ENCODE peak calls at places on chromosomes 5 and 9, in nine cellular contexts. A, E, Y, N, U, B, W, P and K are unnamed samples.

GRCh38 chr5:143569722-143570567 is 166.5 kb upstream of the NR3C1 start:
- DNase-seq in A (no peak), E (no peak), Y (no peak), N (no peak), U (no peak), B (no peak), W (no peak), P (no peak), K (peak)

GRCh38 chr5:87103616-87104287 is 163.9 kb upstream of the RASA1 start:
- DNase-seq in A (no peak), E (no peak), Y (no peak), N (peak), U (no peak), B (no peak), W (no peak), P (no peak), K (no peak)

GRCh38 chr9:12748016-12748415 is 26.8 kb upstream of the LURAP1L start:
- DNase-seq in A (no peak), E (no peak), Y (no peak), N (no peak), U (peak), B (peak), W (no peak), P (no peak), K (no peak)

GRCh38 chr9:78958887-78959286 is 612.9 kb upstream of the TLE4 start:
- DNase-seq in A (no peak), E (no peak), Y (no peak), N (no peak), U (no peak), B (no peak), W (no peak), P (no peak), K (peak)

GRCh38 chr9:12880406-12881016 is 105.7 kb downstream of the LURAP1L start:
- DNase-seq in A (peak), E (peak), Y (no peak), N (no peak), U (peak), B (peak), W (no peak), P (no peak), K (no peak)

GRCh38 chr5:67453526-67453925 is 256.9 kb upstream of the CD180 start:
- DNase-seq in A (no peak), E (peak), Y (no peak), N (no peak), U (peak), B (no peak), W (no peak), P (no peak), K (no peak)

GRCh38 chr5:35656721-35657120 is 39.1 kb downstream of the SPEF2 start:
- DNase-seq in A (no peak), E (peak), Y (no peak), N (no peak), U (peak), B (peak), W (no peak), P (peak), K (peak)

GRCh38 chr9:2255128-2255527 is 240.0 kb downstream of the SMARCA2 start:
- DNase-seq in A (no peak), E (no peak), Y (no peak), N (no peak), U (no peak), B (no peak), W (no peak), P (no peak), K (no peak)

GRCh38 chr9:75979362-75979761 is 88.9 kb downstream of the PCSK5 start:
- DNase-seq in A (no peak), E (peak), Y (peak), N (no peak), U (peak), B (peak), W (no peak), P (peak), K (no peak)

GRCh38 chr5:108620516-108620915 is 127.2 kb upstream of the FER start:
- DNase-seq in A (no peak), E (no peak), Y (no peak), N (no peak), U (no peak), B (no peak), W (no peak), P (no peak), K (no peak)

GRCh38 chr5:44332360-44332971 is 56.8 kb downstream of the FGF10 start:
- DNase-seq in A (peak), E (peak), Y (peak), N (no peak), U (peak), B (peak), W (peak), P (no peak), K (peak)

GRCh38 chr5:149643781-149644180 is 62.5 kb downstream of the ARHGEF37 start:
- DNase-seq in A (no peak), E (no peak), Y (no peak), N (no peak), U (no peak), B (no peak), W (no peak), P (no peak), K (no peak)

GRCh38 chr9:98144631-98145030 is 25.6 kb upstream of the TRIM14 start:
- DNase-seq in A (no peak), E (no peak), Y (no peak), N (no peak), U (no peak), B (no peak), W (no peak), P (no peak), K (no peak)

GRCh38 chr5:62592558-62592957 is 13.9 kb downstream of the LRRC70 start:
- DNase-seq in A (no peak), E (no peak), Y (no peak), N (no peak), U (no peak), B (no peak), W (no peak), P (no peak), K (no peak)

GRCh38 chr9:79642671-79643070 is 70.9 kb downstream of the TLE4 start:
- DNase-seq in A (no peak), E (no peak), Y (no peak), N (no peak), U (no peak), B (no peak), W (no peak), P (no peak), K (no peak)

GRCh38 chr5:6581559-6582426 is 51.1 kb downstream of the NSUN2 start:
- DNase-seq in A (no peak), E (peak), Y (no peak), N (no peak), U (no peak), B (no peak), W (no peak), P (no peak), K (no peak)

GRCh38 chr5:71971862-71972261 is 135.4 kb upstream of the MAP1B start:
- DNase-seq in A (no peak), E (no peak), Y (no peak), N (no peak), U (no peak), B (no peak), W (no peak), P (no peak), K (no peak)

GRCh38 chr5:87277279-87277835 is 9.7 kb downstream of the RASA1 start:
- DNase-seq in A (no peak), E (peak), Y (no peak), N (no peak), U (peak), B (peak), W (no peak), P (no peak), K (peak)

GRCh38 chr9:10134266-10134665 is 478.5 kb downstream of the PTPRD start:
- DNase-seq in A (no peak), E (no peak), Y (no peak), N (no peak), U (no peak), B (no peak), W (no peak), P (no peak), K (no peak)

DNA sequence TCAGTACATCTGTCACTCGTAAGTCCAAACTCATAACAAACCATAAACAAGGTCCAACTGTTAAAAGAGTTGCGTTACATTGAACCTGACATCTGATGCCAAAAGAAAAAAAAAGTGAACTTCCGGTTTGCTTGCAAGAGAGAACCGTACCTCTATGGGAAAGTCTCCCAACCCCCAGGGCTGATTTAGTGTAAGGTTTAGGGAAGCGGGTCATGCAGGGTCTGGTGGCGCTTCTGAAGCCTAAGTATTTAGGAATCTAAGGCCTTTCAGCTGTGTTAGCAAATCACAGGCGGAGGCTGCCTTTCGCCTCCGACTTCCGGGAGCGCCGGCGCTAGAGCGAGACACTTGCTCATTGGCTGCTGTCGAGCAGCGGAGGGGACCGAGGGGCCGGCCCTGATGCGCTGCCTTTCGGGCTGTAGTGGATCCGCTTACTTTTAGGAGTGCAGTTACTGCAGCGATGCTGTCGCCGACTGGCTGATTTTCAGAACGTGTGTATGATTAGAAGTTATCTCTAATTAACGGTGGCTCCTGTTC is 12.0 kb upstream of the GNPDA1 start:
- DNase-seq in A (peak), E (peak), Y (peak), N (peak), U (peak), B (peak), W (peak), P (peak), K (peak)
- H3K9ac ChIP-seq in A (peak), E (peak), Y (peak), N (peak), U (peak), B (peak), W (no peak), P (peak), K (peak)

DNA sequence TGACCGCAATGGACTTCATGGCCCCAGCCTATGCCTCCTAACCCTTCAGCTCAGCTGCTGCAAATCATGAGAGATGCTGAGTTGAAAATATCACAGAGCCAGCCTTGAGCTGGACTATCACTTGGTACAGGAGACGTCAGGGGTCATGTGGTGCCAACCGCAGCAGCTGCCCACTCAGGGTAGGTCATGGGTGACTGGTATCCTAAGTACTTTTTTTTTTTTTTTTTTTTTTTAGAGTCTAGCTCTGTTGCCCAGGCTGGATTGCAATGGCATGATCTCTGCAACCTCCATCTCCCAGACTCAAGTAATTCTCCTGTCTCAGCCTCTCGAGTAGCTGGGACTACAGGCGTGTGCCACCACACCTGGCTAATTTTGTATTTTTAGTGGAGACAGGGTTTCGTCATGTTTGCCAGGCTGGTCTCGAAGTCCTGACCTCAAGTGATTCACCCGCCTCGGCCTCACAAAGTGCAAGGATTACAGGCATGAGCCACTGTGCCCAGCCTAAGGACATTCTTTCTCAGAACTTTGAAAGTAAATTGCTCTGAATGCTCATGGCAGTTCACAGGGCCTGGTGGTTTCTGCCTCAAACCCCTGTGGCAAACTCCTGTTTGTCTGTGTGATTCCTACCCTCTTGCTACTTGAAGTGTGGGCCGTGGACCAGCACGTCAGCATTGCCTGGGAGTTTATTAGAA is 21.3 kb downstream of the WWC1 start:
- DNase-seq in A (no peak), E (no peak), Y (no peak), N (no peak), U (no peak), B (no peak), W (no peak), P (no peak), K (peak)
- H3K9ac ChIP-seq in A (no peak), E (no peak), Y (no peak), N (no peak), U (no peak), B (no peak), W (no peak), P (no peak), K (no peak)

DNA sequence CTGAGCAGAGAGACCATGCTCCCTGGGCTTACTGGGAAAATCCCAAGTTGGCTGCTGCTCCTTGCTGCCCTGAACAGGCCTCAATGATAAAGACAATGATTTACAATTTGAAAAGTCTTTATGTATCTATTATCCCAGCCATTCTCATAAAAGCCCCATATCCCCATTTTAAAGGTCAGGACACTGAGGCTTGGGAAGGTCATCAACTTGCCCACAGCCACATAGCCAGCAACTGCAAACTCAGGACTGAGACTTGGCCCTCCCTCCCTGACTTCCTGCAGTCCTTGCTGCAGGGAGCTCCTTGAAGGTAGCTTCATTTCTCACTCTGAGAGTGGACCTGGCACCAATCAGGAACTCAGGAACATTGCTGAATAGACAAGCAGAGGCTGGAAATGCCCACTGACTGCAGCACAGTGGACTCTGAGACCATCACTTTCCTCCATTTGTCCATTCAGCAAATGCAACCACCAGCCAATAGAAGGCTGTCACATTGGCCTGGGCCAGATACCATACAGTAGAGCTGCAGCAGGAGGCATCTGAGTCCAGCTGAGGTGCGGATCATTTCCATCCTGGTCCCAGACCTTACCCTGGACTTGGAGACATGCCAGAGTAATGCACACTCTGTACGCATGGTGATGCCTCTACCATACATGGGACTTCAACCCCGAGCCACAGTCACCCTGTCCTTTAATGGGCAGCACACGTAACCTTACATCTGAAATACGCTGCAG is 18.3 kb downstream of the TNIP1 start:
- DNase-seq in A (no peak), E (no peak), Y (no peak), N (no peak), U (no peak), B (no peak), W (no peak), P (no peak), K (no peak)
- H3K9ac ChIP-seq in A (no peak), E (peak), Y (no peak), N (no peak), U (no peak), B (peak), W (no peak), P (no peak), K (no peak)

GRCh38 chr9:25678147-25678666 is at the start of gene TUSC1:
- DNase-seq in A (peak), E (peak), Y (peak), N (peak), U (peak), B (peak), W (peak), P (peak), K (peak)
- H3K9ac ChIP-seq in A (peak), E (peak), Y (peak), N (peak), U (peak), B (peak), W (no peak), P (peak), K (peak)

DNA sequence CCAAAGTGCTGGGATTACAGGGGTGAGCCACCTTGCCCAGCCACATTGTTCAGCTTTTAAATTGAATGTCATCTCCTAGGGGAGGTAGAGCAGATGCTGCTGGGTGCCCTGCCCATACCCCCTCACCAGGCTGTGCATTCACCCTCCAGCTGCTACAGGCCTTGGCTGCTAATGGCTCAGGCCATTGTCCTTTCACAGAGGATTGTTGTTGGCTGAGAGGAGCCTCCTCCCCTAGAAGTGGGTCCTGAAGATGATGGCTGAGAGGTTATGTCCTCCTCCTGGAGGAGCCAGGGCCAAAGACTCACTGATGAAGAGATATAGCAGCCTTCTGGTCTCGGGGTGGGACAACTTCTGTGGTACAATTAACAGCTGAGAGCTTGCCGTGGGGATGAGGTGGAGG is 74.6 kb downstream of the PHAX start:
- DNase-seq in A (no peak), E (no peak), Y (peak), N (no peak), U (no peak), B (no peak), W (no peak), P (no peak), K (no peak)
- H3K9ac ChIP-seq in A (no peak), E (no peak), Y (no peak), N (peak), U (no peak), B (no peak), W (no peak), P (no peak), K (no peak)

GRCh38 chr5:4348418-4348817 is 752.8 kb downstream of the IRX1 start:
- DNase-seq in A (no peak), E (no peak), Y (no peak), N (no peak), U (no peak), B (no peak), W (no peak), P (no peak), K (no peak)
- H3K9ac ChIP-seq in A (no peak), E (no peak), Y (no peak), N (no peak), U (no peak), B (no peak), W (no peak), P (no peak), K (no peak)

DNA sequence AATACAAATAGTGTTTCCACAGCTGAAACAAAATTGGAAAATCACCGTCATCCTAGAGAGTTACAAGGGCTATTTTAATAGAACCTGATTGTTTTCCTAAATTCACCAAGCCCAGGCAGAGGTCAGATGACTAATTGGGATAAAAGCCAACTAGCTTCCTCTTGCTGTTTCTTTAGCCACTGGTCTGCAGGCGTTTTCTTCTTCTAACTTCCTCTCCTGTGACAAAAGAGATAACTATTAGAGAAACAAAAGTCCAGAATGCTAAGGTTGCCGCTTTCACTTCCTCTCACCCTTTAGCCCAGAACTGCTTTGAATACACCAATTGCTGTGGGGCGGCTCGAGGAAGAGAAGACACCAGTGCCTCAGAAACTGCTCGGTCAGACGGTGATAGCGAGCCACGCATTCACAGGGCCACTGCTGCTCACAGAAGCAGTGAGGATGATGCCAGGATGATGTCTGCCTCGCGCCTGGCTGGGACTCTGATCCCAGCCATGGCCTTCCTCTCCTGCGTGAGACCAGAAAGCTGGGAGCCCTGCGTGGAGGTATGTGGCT is at the start of gene TLR4:
- DNase-seq in A (no peak), E (peak), Y (peak), N (peak), U (peak), B (peak), W (peak), P (peak), K (peak)
- H3K9ac ChIP-seq in A (peak), E (peak), Y (no peak), N (peak), U (peak), B (peak), W (no peak), P (no peak), K (no peak)

DNA sequence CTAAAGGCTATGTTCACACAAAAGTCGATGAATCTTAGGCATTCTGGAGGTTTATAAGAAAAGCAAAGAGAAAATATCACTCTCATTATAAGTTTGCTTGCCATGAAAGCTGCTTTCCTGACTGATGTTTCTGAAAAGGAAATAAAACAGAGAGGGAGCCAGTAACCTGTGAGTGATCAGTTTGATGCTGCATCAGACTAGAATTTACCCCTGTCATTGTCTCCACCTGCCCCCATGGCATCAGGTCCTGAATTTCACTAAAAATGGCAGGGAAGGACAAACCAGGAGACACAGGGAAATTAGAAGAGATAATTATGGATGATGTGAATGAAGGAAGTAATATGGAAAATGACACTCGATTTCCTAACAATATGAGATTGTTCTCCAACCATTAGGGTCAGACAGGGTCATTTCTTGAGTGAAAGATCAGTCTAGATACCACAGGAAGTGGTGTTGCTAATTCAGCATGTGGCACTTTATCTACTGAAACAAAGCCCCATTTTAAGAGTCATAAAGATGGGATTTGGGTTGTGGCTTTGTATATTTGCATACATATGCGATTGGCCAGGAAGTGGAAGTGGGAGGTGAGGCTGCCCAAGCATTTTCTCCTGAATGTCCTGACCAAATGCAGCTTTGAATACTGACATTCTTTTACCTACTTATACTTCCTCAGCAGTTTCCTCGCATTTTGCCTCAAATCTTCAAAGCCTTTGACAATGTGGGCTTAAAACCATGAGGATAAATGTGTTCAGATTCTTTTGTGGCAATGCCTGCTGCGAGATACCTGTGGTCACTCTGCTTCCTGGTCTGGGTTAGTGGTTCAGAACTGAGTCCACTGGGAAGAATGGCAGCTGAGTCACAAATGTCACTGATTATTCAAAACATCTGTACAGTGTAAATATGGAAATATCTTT is 29.7 kb downstream of the MEGF10 start:
- DNase-seq in A (no peak), E (peak), Y (no peak), N (no peak), U (no peak), B (peak), W (no peak), P (no peak), K (no peak)
- H3K9ac ChIP-seq in A (no peak), E (no peak), Y (no peak), N (no peak), U (no peak), B (no peak), W (no peak), P (no peak), K (no peak)

DNA sequence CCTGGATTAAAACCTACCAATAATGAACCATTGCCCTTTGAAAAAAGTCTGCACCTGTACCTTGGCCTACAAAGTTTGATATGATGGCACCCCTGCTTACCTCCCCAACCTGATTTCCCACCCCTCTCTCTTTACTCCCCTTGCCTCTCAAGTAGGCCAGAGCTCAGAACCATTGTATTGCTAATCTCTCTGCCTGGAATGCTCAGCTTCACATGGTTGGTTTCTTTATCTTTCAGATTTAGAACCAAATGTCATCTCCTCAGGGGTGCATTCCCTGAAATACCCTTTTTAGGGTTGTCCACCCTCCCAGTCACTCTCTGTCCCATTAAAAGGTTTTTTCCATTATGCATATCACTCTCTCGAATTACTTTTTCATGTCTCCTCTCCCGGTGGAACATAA is 116.6 kb upstream of the VCAN start:
- DNase-seq in A (no peak), E (no peak), Y (peak), N (no peak), U (no peak), B (no peak), W (peak), P (peak), K (no peak)
- H3K9ac ChIP-seq in A (no peak), E (no peak), Y (no peak), N (no peak), U (no peak), B (no peak), W (no peak), P (no peak), K (no peak)